ENCODE peak calls at places on chromosome 4, in six cellular contexts. One of them, this sample, is unnamed.

GRCh38 chr4:25925486-25926201 is 11.6 kb downstream of the SMIM20 start:
- DNase-seq in thoracic aorta: no peak
- DNase-seq in endothelial cell: peak
- DNase-seq in fibroblast of mammary gland: peak
- DNase-seq in heart left ventricle: peak
- DNase-seq in GM23338: peak
- DNase-seq in this sample: no peak

GRCh38 chr4:22420291-22420690 is 95.6 kb downstream of the ADGRA3 start:
- DNase-seq in thoracic aorta: no peak
- DNase-seq in endothelial cell: no peak
- DNase-seq in fibroblast of mammary gland: no peak
- DNase-seq in heart left ventricle: no peak
- DNase-seq in GM23338: no peak
- DNase-seq in this sample: no peak

GRCh38 chr4:180285796-180286195 is 1957.4 kb upstream of the TENM3 start:
- DNase-seq in thoracic aorta: no peak
- DNase-seq in endothelial cell: no peak
- DNase-seq in fibroblast of mammary gland: no peak
- DNase-seq in heart left ventricle: no peak
- DNase-seq in GM23338: no peak
- DNase-seq in this sample: no peak

GRCh38 chr4:86838141-86838540 is 11.0 kb downstream of the SLC10A6 start:
- DNase-seq in thoracic aorta: no peak
- DNase-seq in endothelial cell: no peak
- DNase-seq in fibroblast of mammary gland: no peak
- DNase-seq in heart left ventricle: no peak
- DNase-seq in GM23338: no peak
- DNase-seq in this sample: no peak

GRCh38 chr4:117560329-117560728 is 474.0 kb upstream of the NDST3 start:
- DNase-seq in thoracic aorta: no peak
- DNase-seq in endothelial cell: no peak
- DNase-seq in fibroblast of mammary gland: peak
- DNase-seq in heart left ventricle: no peak
- DNase-seq in GM23338: peak
- DNase-seq in this sample: no peak

GRCh38 chr4:7335363-7336066 is 99.2 kb downstream of the PSAPL1 start:
- DNase-seq in thoracic aorta: no peak
- DNase-seq in endothelial cell: peak
- DNase-seq in fibroblast of mammary gland: no peak
- DNase-seq in heart left ventricle: peak
- DNase-seq in GM23338: peak
- DNase-seq in this sample: peak

GRCh38 chr4:94642561-94642866 is 115.2 kb upstream of the BMPR1B start:
- DNase-seq in thoracic aorta: no peak
- DNase-seq in endothelial cell: no peak
- DNase-seq in fibroblast of mammary gland: peak
- DNase-seq in heart left ventricle: no peak
- DNase-seq in GM23338: no peak
- DNase-seq in this sample: no peak

GRCh38 chr4:40587826-40588225 is 41.8 kb downstream of the RBM47 start:
- DNase-seq in thoracic aorta: no peak
- DNase-seq in endothelial cell: no peak
- DNase-seq in fibroblast of mammary gland: peak
- DNase-seq in heart left ventricle: no peak
- DNase-seq in GM23338: no peak
- DNase-seq in this sample: no peak

GRCh38 chr4:113610542-113610941 is 151.0 kb downstream of the CAMK2D start:
- DNase-seq in thoracic aorta: no peak
- DNase-seq in endothelial cell: no peak
- DNase-seq in fibroblast of mammary gland: no peak
- DNase-seq in heart left ventricle: peak
- DNase-seq in GM23338: no peak
- DNase-seq in this sample: no peak

GRCh38 chr4:90120815-90121214 is 6.4 kb upstream of the CCSER1 start:
- DNase-seq in thoracic aorta: no peak
- DNase-seq in endothelial cell: no peak
- DNase-seq in fibroblast of mammary gland: no peak
- DNase-seq in heart left ventricle: no peak
- DNase-seq in GM23338: no peak
- DNase-seq in this sample: no peak

GRCh38 chr4:17812801-17813200 is 2.0 kb downstream of the NCAPG start:
- DNase-seq in thoracic aorta: no peak
- DNase-seq in endothelial cell: no peak
- DNase-seq in fibroblast of mammary gland: peak
- DNase-seq in heart left ventricle: no peak
- DNase-seq in GM23338: no peak
- DNase-seq in this sample: no peak

GRCh38 chr4:145937021-145937861 is 1.4 kb downstream of the ZNF827 start:
- DNase-seq in thoracic aorta: no peak
- DNase-seq in endothelial cell: peak
- DNase-seq in fibroblast of mammary gland: peak
- DNase-seq in heart left ventricle: peak
- DNase-seq in GM23338: peak
- DNase-seq in this sample: peak

GRCh38 chr4:14091966-14092365 is 464.4 kb upstream of the BOD1L1 start:
- DNase-seq in thoracic aorta: no peak
- DNase-seq in endothelial cell: no peak
- DNase-seq in fibroblast of mammary gland: peak
- DNase-seq in heart left ventricle: no peak
- DNase-seq in GM23338: no peak
- DNase-seq in this sample: no peak

GRCh38 chr4:3529363-3529762 is 2.9 kb downstream of the LRPAP1 start:
- DNase-seq in thoracic aorta: no peak
- DNase-seq in endothelial cell: no peak
- DNase-seq in fibroblast of mammary gland: peak
- DNase-seq in heart left ventricle: no peak
- DNase-seq in GM23338: no peak
- DNase-seq in this sample: no peak

GRCh38 chr4:56979674-56980073 is 978 bp downstream of the POLR2B start:
- DNase-seq in thoracic aorta: no peak
- DNase-seq in endothelial cell: peak
- DNase-seq in fibroblast of mammary gland: peak
- DNase-seq in heart left ventricle: no peak
- DNase-seq in GM23338: peak
- DNase-seq in this sample: no peak

GRCh38 chr4:61395754-61396153 is 195.6 kb downstream of the ADGRL3 start:
- DNase-seq in thoracic aorta: no peak
- DNase-seq in endothelial cell: no peak
- DNase-seq in fibroblast of mammary gland: no peak
- DNase-seq in heart left ventricle: no peak
- DNase-seq in GM23338: peak
- DNase-seq in this sample: no peak
- TF ChIP-seq CTCF in thoracic aorta: no peak
- TF ChIP-seq CTCF in endothelial cell: no peak
- TF ChIP-seq CTCF in fibroblast of mammary gland: no peak
- TF ChIP-seq CTCF in heart left ventricle: no peak
- TF ChIP-seq CTCF in GM23338: no peak
- TF ChIP-seq CTCF in this sample: no peak

GRCh38 chr4:128299848-128300247 is 12.2 kb upstream of the PGRMC2 start:
- DNase-seq in thoracic aorta: no peak
- DNase-seq in endothelial cell: no peak
- DNase-seq in fibroblast of mammary gland: no peak
- DNase-seq in heart left ventricle: no peak
- DNase-seq in GM23338: no peak
- DNase-seq in this sample: no peak

GRCh38 chr4:128301979-128302378 is 14.4 kb upstream of the PGRMC2 start:
- DNase-seq in thoracic aorta: no peak
- DNase-seq in endothelial cell: no peak
- DNase-seq in fibroblast of mammary gland: no peak
- DNase-seq in heart left ventricle: no peak
- DNase-seq in GM23338: no peak
- DNase-seq in this sample: no peak

GRCh38 chr4:128295255-128295654 is 7.6 kb upstream of the PGRMC2 start:
- DNase-seq in thoracic aorta: no peak
- DNase-seq in endothelial cell: no peak
- DNase-seq in fibroblast of mammary gland: no peak
- DNase-seq in heart left ventricle: no peak
- DNase-seq in GM23338: peak
- DNase-seq in this sample: no peak

GRCh38 chr4:128298129-128298758 is 10.6 kb upstream of the PGRMC2 start:
- DNase-seq in thoracic aorta: no peak
- DNase-seq in endothelial cell: no peak
- DNase-seq in fibroblast of mammary gland: no peak
- DNase-seq in heart left ventricle: no peak
- DNase-seq in GM23338: no peak
- DNase-seq in this sample: no peak

DNA sequence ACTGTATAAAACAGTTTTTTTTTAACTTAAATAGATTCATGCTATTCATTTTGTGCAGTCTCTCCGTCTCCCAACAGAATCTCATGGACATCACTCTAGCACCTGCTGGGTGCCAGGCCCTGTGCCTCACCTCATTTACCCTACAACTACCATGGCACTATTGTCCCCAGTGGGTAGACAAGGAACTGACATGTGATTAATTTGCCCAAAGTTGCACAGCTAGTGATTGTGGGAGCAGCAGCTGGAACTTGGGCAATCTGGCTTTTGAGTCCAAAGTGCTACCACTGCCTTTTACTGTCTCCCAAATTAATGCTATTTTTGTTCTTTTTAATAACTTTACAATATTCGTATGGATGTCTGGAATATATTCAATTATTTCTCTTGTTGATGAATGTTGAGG is 11.2 kb upstream of the PGRMC2 start:
- DNase-seq in thoracic aorta: no peak
- DNase-seq in endothelial cell: no peak
- DNase-seq in fibroblast of mammary gland: no peak
- DNase-seq in heart left ventricle: no peak
- DNase-seq in GM23338: no peak
- DNase-seq in this sample: no peak
- TF ChIP-seq CTCF in thoracic aorta: no peak
- TF ChIP-seq CTCF in endothelial cell: no peak
- TF ChIP-seq CTCF in fibroblast of mammary gland: no peak
- TF ChIP-seq CTCF in heart left ventricle: no peak
- TF ChIP-seq CTCF in GM23338: no peak
- TF ChIP-seq CTCF in this sample: no peak

DNA sequence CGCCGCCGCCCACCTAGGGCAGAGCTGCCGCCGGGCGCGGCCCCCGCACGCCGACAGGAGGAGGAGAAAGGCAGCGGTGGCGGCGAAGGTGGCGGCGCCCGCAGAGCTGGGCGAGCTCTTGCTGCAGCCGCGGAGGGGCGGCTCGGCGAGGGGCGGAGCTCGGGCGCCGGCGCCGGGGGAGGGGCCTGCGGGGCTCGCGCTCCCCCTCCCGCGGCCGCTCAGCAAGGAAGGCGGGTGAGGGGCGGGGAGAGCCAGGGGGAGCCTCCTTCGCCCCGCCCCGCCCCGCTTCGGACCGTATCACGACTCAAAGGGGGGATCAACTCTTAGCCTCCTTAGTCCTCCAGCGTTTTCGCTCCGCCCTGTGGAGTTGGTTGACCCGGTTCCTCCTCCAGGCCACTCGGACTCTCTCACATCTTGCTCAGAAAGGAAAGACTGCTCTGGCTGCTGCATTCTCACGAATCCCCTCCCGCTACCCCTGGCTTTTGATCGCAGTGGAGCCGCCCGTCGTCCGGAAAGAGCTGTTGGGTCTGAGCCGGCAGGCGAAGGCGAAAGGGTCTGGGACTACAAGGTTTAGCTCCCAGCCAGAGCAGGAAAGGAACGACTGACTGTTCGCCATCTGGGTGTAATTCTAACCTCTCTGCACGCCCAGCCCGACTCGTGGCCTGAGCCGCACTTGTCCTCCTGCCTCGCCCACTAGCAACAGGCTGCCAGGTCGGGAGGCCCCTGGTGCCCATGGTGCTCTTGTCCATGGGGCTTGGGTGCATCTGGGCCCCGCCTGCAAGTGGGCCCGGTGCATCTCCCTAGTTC is at the start of gene ATP8A1:
- DNase-seq in thoracic aorta: peak
- DNase-seq in endothelial cell: peak
- DNase-seq in fibroblast of mammary gland: peak
- DNase-seq in heart left ventricle: peak
- DNase-seq in GM23338: peak
- DNase-seq in this sample: peak
- TF ChIP-seq CTCF in thoracic aorta: no peak
- TF ChIP-seq CTCF in endothelial cell: no peak
- TF ChIP-seq CTCF in fibroblast of mammary gland: no peak
- TF ChIP-seq CTCF in heart left ventricle: no peak
- TF ChIP-seq CTCF in GM23338: no peak
- TF ChIP-seq CTCF in this sample: no peak

GRCh38 chr4:125317526-125317880 is 2.7 kb downstream of the FAT4 start:
- DNase-seq in thoracic aorta: no peak
- DNase-seq in endothelial cell: peak
- DNase-seq in fibroblast of mammary gland: peak
- DNase-seq in heart left ventricle: peak
- DNase-seq in GM23338: peak
- DNase-seq in this sample: peak
- TF ChIP-seq CTCF in thoracic aorta: peak
- TF ChIP-seq CTCF in endothelial cell: no peak
- TF ChIP-seq CTCF in fibroblast of mammary gland: peak
- TF ChIP-seq CTCF in heart left ventricle: peak
- TF ChIP-seq CTCF in GM23338: peak
- TF ChIP-seq CTCF in this sample: peak

GRCh38 chr4:129043523-129043922 is 49.8 kb downstream of the SCLT1 start:
- DNase-seq in thoracic aorta: no peak
- DNase-seq in endothelial cell: no peak
- DNase-seq in fibroblast of mammary gland: peak
- DNase-seq in heart left ventricle: no peak
- DNase-seq in GM23338: peak
- DNase-seq in this sample: no peak
- TF ChIP-seq CTCF in thoracic aorta: no peak
- TF ChIP-seq CTCF in endothelial cell: no peak
- TF ChIP-seq CTCF in fibroblast of mammary gland: peak
- TF ChIP-seq CTCF in heart left ventricle: peak
- TF ChIP-seq CTCF in GM23338: peak
- TF ChIP-seq CTCF in this sample: peak

DNA sequence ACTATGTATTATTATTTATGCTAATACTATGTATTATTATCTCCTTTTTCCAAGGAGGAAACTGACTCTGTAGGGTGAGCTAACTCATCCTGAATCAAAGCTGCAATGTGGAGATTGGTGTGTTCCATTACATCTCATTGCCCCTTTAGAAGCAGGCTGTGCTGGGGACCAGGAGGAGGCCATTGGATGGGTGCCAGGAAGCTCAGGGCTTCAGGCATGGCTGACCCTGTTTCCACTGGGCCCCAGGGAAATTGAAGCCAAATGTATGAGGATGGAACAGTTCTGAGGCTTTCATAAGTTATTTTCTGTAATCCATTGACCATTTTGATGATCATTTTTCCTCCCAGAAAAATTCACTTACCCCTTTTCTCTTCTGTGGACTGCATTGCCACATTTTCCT is 418.8 kb upstream of the ZFP42 start:
- DNase-seq in thoracic aorta: no peak
- DNase-seq in endothelial cell: no peak
- DNase-seq in fibroblast of mammary gland: no peak
- DNase-seq in heart left ventricle: no peak
- DNase-seq in GM23338: no peak
- DNase-seq in this sample: no peak
- TF ChIP-seq CTCF in thoracic aorta: no peak
- TF ChIP-seq CTCF in endothelial cell: no peak
- TF ChIP-seq CTCF in fibroblast of mammary gland: no peak
- TF ChIP-seq CTCF in heart left ventricle: no peak
- TF ChIP-seq CTCF in GM23338: no peak
- TF ChIP-seq CTCF in this sample: no peak

This sample was measured in progenitor cell of endocrine pancreas.